ENCODE peak calls at places on chromosomes 2 and 18, in four cellular contexts. C is endothelial cell of umbilical vein, R is brain microvascular endothelial cell, J is HFFc6. O is an unnamed sample.

GRCh38 chr18:34773961-34774754 is 64.1 kb downstream of the DTNA start:
- DNase-seq in C (peak), R (peak), J (peak), O (peak)

GRCh38 chr2:168587302-168587701 is 131.2 kb downstream of the CERS6 start:
- DNase-seq in C (no peak), R (no peak), J (no peak), O (no peak)

GRCh38 chr2:181786371-181787228 is 104.9 kb upstream of the ITPRID2 start:
- DNase-seq in C (no peak), R (no peak), J (no peak), O (no peak)

GRCh38 chr2:70748002-70748779 is 19.8 kb downstream of the ADD2 start:
- DNase-seq in C (no peak), R (no peak), J (no peak), O (no peak)

GRCh38 chr2:133814890-133815289 is 246.6 kb upstream of the NCKAP5 start:
- DNase-seq in C (no peak), R (no peak), J (no peak), O (no peak)

GRCh38 chr2:203751886-203752285 is 45.4 kb downstream of the CD28 start:
- DNase-seq in C (no peak), R (no peak), J (peak), O (no peak)

GRCh38 chr2:80546766-80547165 is 242.2 kb upstream of the LRRTM1 start:
- DNase-seq in C (no peak), R (no peak), J (no peak), O (no peak)

GRCh38 chr2:100752628-100753333 is 67.2 kb upstream of the NPAS2 start:
- DNase-seq in C (no peak), R (peak), J (peak), O (peak)

GRCh38 chr18:80233899-80234298 is 13.4 kb downstream of the PARD6G start:
- DNase-seq in C (no peak), R (no peak), J (no peak), O (no peak)

GRCh38 chr18:44764863-44765262 is 84.2 kb downstream of the SETBP1 start:
- DNase-seq in C (no peak), R (no peak), J (no peak), O (no peak)

GRCh38 chr2:192286093-192286701 is 91.5 kb upstream of the TMEFF2 start:
- DNase-seq in C (peak), R (peak), J (peak), O (peak)

GRCh38 chr2:222364280-222364895 is 60.0 kb upstream of the SGPP2 start:
- DNase-seq in C (peak), R (no peak), J (no peak), O (peak)

GRCh38 chr2:207067476-207067875 is 98.3 kb downstream of the KLF7 start:
- DNase-seq in C (peak), R (no peak), J (no peak), O (peak)

GRCh38 chr2:174335605-174336402 is 1.1 kb downstream of the SP9 start:
- DNase-seq in C (peak), R (no peak), J (no peak), O (no peak)

GRCh38 chr2:123935405-123935804 is 89.7 kb upstream of the CNTNAP5 start:
- DNase-seq in C (no peak), R (no peak), J (no peak), O (no peak)

GRCh38 chr2:31318360-31319336 is 84.7 kb downstream of the EHD3 start:
- DNase-seq in C (no peak), R (peak), J (peak), O (peak)

GRCh38 chr18:36378194-36378593 is 80.7 kb downstream of the FHOD3 start:
- DNase-seq in C (no peak), R (no peak), J (peak), O (no peak)

GRCh38 chr2:186325827-186326535 is 160.1 kb upstream of the ZC3H15 start:
- DNase-seq in C (no peak), R (no peak), J (no peak), O (no peak)

GRCh38 chr18:29248856-29249255 is 1071.9 kb upstream of the CDH2 start:
- DNase-seq in C (no peak), R (no peak), J (no peak), O (no peak)

GRCh38 chr18:36692909-36693308 is 135.9 kb downstream of the TPGS2 start:
- DNase-seq in C (no peak), R (no peak), J (peak), O (no peak)

GRCh38 chr2:10894264-10894935 is 17.3 kb upstream of the KCNF1 start:
- DNase-seq in C (no peak), R (no peak), J (no peak), O (no peak)

GRCh38 chr2:127185093-127185492 is 35.0 kb downstream of the CYP27C1 start:
- DNase-seq in C (no peak), R (no peak), J (no peak), O (no peak)